ENCODE peak calls at places on chromosomes 3 and 15, in six cellular contexts. S is ACHN; X is hypothalamus; Z is activated CD4-positive, alpha-beta T cell treated with anti-CD3 and anti-CD28 coated beads for 24 hours; B is GM12891; T is CD8-positive, alpha-beta memory T cell. J is an unnamed sample.
A peak's percentile ranks its signal among the peaks of the same experiment; 100 is the strongest.

GRCh38 chr3:9396301-9396631 is 1.1 kb upstream of the SETD5 start:
- DNase-seq in S (peak; percentile 94), X (no peak), Z (peak; percentile 67), B (peak; percentile 24), T (no peak), J (peak; percentile 32)

GRCh38 chr3:24502690-24503089 is 8.0 kb upstream of the THRB start:
- DNase-seq in S (no peak), X (no peak), Z (no peak), B (no peak), T (no peak), J (no peak)

GRCh38 chr3:176120507-176120906 is 1076.8 kb downstream of the TBL1XR1 start:
- DNase-seq in S (no peak), X (no peak), Z (no peak), B (no peak), T (no peak), J (no peak)

GRCh38 chr15:99322643-99323405 is 71.5 kb downstream of the LRRC28 start:
- DNase-seq in S (no peak), X (no peak), Z (no peak), B (no peak), T (no peak), J (no peak)

GRCh38 chr3:134877788-134878187 is 82.7 kb downstream of the EPHB1 start:
- DNase-seq in S (no peak), X (no peak), Z (no peak), B (no peak), T (no peak), J (no peak)

GRCh38 chr15:80242132-80242769 is 9.8 kb downstream of the CTXND1 start:
- DNase-seq in S (peak; percentile 28), X (no peak), Z (no peak), B (no peak), T (no peak), J (no peak)

GRCh38 chr3:55910543-55910942 is 423.4 kb upstream of the WNT5A start:
- DNase-seq in S (no peak), X (no peak), Z (no peak), B (no peak), T (no peak), J (no peak)

GRCh38 chr15:34620122-34620521 is 36.7 kb upstream of the GOLGA8B start:
- DNase-seq in S (no peak), X (no peak), Z (no peak), B (no peak), T (no peak), J (no peak)

GRCh38 chr3:195777975-195778374 is 33.8 kb downstream of the MUC4 start:
- DNase-seq in S (no peak), X (no peak), Z (no peak), B (no peak), T (no peak), J (no peak)

GRCh38 chr3:89000886-89001285 is 106.5 kb upstream of the EPHA3 start:
- DNase-seq in S (no peak), X (no peak), Z (no peak), B (no peak), T (no peak), J (no peak)

GRCh38 chr3:121916189-121916588 is 22.0 kb downstream of the SLC15A2 start:
- DNase-seq in S (no peak), X (no peak), Z (no peak), B (no peak), T (no peak), J (no peak)

GRCh38 chr3:126149960-126150515 is 30.3 kb downstream of the ALDH1L1 start:
- DNase-seq in S (no peak), X (no peak), Z (no peak), B (no peak), T (no peak), J (no peak)

GRCh38 chr3:100084100-100084806 is 30.0 kb downstream of the FILIP1L start:
- DNase-seq in S (no peak), X (no peak), Z (no peak), B (no peak), T (no peak), J (no peak)

GRCh38 chr3:129505341-129505740 is 23.1 kb upstream of the RHO start:
- DNase-seq in S (no peak), X (no peak), Z (no peak), B (no peak), T (no peak), J (no peak)

GRCh38 chr3:55329849-55330248 is 157.3 kb downstream of the WNT5A start:
- DNase-seq in S (peak; percentile 63), X (no peak), Z (no peak), B (no peak), T (no peak), J (no peak)

GRCh38 chr3:195241592-195242355 is 29.2 kb downstream of the XXYLT1 start:
- DNase-seq in S (no peak), X (no peak), Z (no peak), B (no peak), T (no peak), J (no peak)

GRCh38 chr3:71361346-71361745 is 222.2 kb downstream of the FOXP1 start:
- DNase-seq in S (no peak), X (no peak), Z (no peak), B (no peak), T (no peak), J (no peak)

GRCh38 chr15:80609512-80609946 is 85.6 kb upstream of the ABHD17C start:
- DNase-seq in S (no peak), X (no peak), Z (no peak), B (no peak), T (no peak), J (no peak)

GRCh38 chr3:104755791-104756190 is 610.9 kb upstream of the ALCAM start:
- DNase-seq in S (no peak), X (no peak), Z (no peak), B (no peak), T (no peak), J (no peak)

J was measured in GM18507.